ENCODE peak calls at places on chromosome 4, in four cellular contexts. W, A, E and K are unnamed samples.
A peak's percentile ranks its signal among the peaks of the same experiment; 100 is the strongest.

GRCh38 chr4:90127706-90128345 is 632 bp downstream of the CCSER1 start:
- DNase-seq in E (no peak), W (peak; percentile 54), A (peak; percentile 54), K (no peak)

GRCh38 chr4:27360651-27361347 is 500.2 kb downstream of the STIM2 start:
- DNase-seq in W (no peak), E (no peak), A (peak; percentile 65), K (no peak)

GRCh38 chr4:182188622-182189021 is 54.6 kb upstream of the TENM3 start:
- DNase-seq in W (no peak), E (no peak), A (no peak), K (no peak)

GRCh38 chr4:139849219-139849618 is 183.6 kb downstream of the MGST2 start:
- DNase-seq in A (no peak), W (no peak), E (no peak), K (no peak)

GRCh38 chr4:122602277-122603142 is 18.4 kb downstream of the IL21 start:
- DNase-seq in W (no peak), E (no peak), A (no peak), K (no peak)

GRCh38 chr4:20288047-20288650 is 36.4 kb downstream of the SLIT2 start:
- DNase-seq in E (no peak), A (no peak), W (no peak), K (no peak)

GRCh38 chr4:108830509-108831244 is 67.8 kb upstream of the ETNPPL start:
- DNase-seq in A (no peak), W (peak; percentile 54), E (no peak), K (no peak)

GRCh38 chr4:91914176-91914804 is 389.5 kb upstream of the GRID2 start:
- DNase-seq in W (no peak), E (no peak), A (no peak), K (no peak)

GRCh38 chr4:70113656-70114055 is 40.4 kb upstream of the PRR27 start:
- DNase-seq in W (no peak), A (no peak), E (no peak), K (no peak)

GRCh38 chr4:158530391-158530790 is 8.7 kb downstream of the RXFP1 start:
- DNase-seq in A (no peak), E (no peak), W (no peak), K (no peak)

GRCh38 chr4:124943145-124943889 is 230.8 kb upstream of the ANKRD50 start:
- DNase-seq in E (no peak), A (no peak), W (no peak), K (no peak)

GRCh38 chr4:94843222-94843621 is 85.5 kb downstream of the BMPR1B start:
- DNase-seq in E (no peak), A (no peak), W (no peak), K (no peak)

GRCh38 chr4:113052379-113052951 is 3.0 kb downstream of the ANK2 start:
- DNase-seq in W (no peak), A (no peak), E (no peak), K (no peak)

GRCh38 chr4:173018446-173018845 is 150.2 kb upstream of the GALNT7 start:
- DNase-seq in W (no peak), E (no peak), A (no peak), K (no peak)

GRCh38 chr4:137198791-137199190 is 333.5 kb downstream of the PCDH18 start:
- DNase-seq in A (no peak), E (no peak), W (no peak), K (no peak)

GRCh38 chr4:13143234-13143633 is 340.9 kb downstream of the RAB28 start:
- DNase-seq in E (no peak), A (no peak), W (no peak), K (no peak)

GRCh38 chr4:47154816-47155370 is 123.5 kb downstream of the GABRB1 start:
- DNase-seq in E (no peak), W (no peak), A (no peak), K (no peak)

GRCh38 chr4:156968479-156968984 is 3.1 kb downstream of the PDGFC start:
- DNase-seq in A (peak; percentile 82), E (peak; percentile 73), W (peak; percentile 69), K (no peak)

GRCh38 chr4:77399831-77400230 is 205.8 kb upstream of the CXCL13 start:
- DNase-seq in E (no peak), A (no peak), W (no peak), K (no peak)

GRCh38 chr4:139555705-139556070 is 331 bp downstream of the SETD7 start:
- DNase-seq in W (no peak), E (no peak), A (peak; percentile 82), K (no peak)

GRCh38 chr4:1191621-1192020 is 19.2 kb upstream of the SPON2 start:
- DNase-seq in E (no peak), A (peak; percentile 64), W (peak; percentile 34), K (no peak)

GRCh38 chr4:153759407-153760226 is at the start of gene RNF175:
- DNase-seq in W (peak; percentile 55), A (no peak), E (no peak), K (no peak)

GRCh38 chr4:149264093-149264733 is 551.4 kb downstream of the IQCM start:
- DNase-seq in E (no peak), W (no peak), A (no peak), K (no peak)

GRCh38 chr4:76504613-76505465 is 69.8 kb downstream of the SHROOM3 start:
- DNase-seq in A (no peak), W (no peak), E (no peak), K (no peak)

GRCh38 chr4:6749340-6750171 is 33.0 kb upstream of the KIAA0232 start:
- DNase-seq in A (peak; percentile 75), E (peak; percentile 57), W (no peak), K (no peak)

GRCh38 chr4:114399085-114399484 is 199.5 kb upstream of the UGT8 start:
- DNase-seq in E (no peak), W (no peak), A (no peak), K (no peak)

GRCh38 chr4:144565558-144566195 is 80.3 kb upstream of the HHIP start:
- DNase-seq in A (no peak), E (no peak), W (no peak), K (no peak)

GRCh38 chr4:4418676-4419370 is 31.9 kb downstream of the NSG1 start:
- DNase-seq in W (no peak), E (no peak), A (no peak), K (no peak)

GRCh38 chr4:30916337-30917274 is 196.4 kb downstream of the PCDH7 start:
- DNase-seq in E (no peak), W (no peak), A (no peak), K (no peak)

GRCh38 chr4:20217951-20218350 is 33.8 kb upstream of the SLIT2 start:
- DNase-seq in A (no peak), E (no peak), W (no peak), K (no peak)

GRCh38 chr4:8647094-8647570 is 54.6 kb downstream of the CPZ start:
- DNase-seq in A (peak; percentile 33), E (no peak), W (no peak), K (no peak)

GRCh38 chr4:125317526-125317880 is 2.7 kb downstream of the FAT4 start:
- DNase-seq in W (peak; percentile 47), A (peak; percentile 73), E (peak; percentile 30), K (peak; percentile 45)

GRCh38 chr4:89922881-89923280 is 28.2 kb downstream of the MMRN1 start:
- DNase-seq in W (no peak), E (no peak), A (no peak), K (no peak)

GRCh38 chr4:80680934-80681333 is 345.4 kb downstream of the CFAP299 start:
- DNase-seq in W (no peak), E (no peak), A (no peak), K (no peak)
- TF ChIP-seq CTCF in W (no peak), E (no peak), A (no peak), K (no peak)

DNA sequence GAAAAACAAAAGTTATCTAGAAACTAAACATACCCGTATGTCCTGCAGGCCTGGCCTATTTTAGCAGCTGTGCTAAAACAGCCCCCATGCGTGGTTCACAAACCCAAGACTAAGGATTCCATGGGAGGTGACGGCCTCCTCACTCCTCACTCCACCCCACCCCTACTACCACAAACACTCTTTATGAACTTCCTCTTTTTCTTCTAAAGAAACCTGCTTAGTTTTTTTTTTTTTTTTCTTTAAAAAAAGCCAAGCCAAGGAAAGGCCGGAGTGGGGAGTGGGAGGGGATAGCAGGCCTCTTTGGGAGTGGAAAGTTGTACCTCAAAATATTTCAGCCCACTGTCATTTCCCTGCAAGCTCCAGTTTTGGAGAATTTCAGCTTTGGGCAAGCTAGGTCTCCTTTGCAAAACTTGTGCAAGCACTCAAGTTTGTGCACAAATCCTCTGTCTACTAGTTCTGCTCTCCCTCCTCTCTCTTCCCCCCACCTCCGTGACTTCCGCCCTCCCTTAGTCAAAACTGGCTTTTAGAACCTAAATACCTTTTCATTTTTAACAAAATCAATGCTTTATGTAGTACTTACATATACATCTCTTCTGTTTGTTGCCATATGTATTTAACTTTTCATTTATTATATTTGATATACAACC is 456 bp upstream of the ANTXR2 start:
- DNase-seq in A (no peak), W (no peak), E (no peak), K (no peak)
- TF ChIP-seq CTCF in A (no peak), W (no peak), E (no peak), K (no peak)

GRCh38 chr4:57037982-57038604 is 59.4 kb downstream of the POLR2B start:
- DNase-seq in W (peak; percentile 83), A (peak; percentile 82), E (peak; percentile 37), K (peak; percentile 18)
- TF ChIP-seq CTCF in W (peak; percentile 76), A (peak; percentile 71), E (peak; percentile 35), K (peak; percentile 35)

GRCh38 chr4:37244583-37245390 is at the start of gene NWD2:
- DNase-seq in E (no peak), A (no peak), W (peak; percentile 72), K (no peak)
- TF ChIP-seq CTCF in E (no peak), A (no peak), W (no peak), K (no peak)

DNA sequence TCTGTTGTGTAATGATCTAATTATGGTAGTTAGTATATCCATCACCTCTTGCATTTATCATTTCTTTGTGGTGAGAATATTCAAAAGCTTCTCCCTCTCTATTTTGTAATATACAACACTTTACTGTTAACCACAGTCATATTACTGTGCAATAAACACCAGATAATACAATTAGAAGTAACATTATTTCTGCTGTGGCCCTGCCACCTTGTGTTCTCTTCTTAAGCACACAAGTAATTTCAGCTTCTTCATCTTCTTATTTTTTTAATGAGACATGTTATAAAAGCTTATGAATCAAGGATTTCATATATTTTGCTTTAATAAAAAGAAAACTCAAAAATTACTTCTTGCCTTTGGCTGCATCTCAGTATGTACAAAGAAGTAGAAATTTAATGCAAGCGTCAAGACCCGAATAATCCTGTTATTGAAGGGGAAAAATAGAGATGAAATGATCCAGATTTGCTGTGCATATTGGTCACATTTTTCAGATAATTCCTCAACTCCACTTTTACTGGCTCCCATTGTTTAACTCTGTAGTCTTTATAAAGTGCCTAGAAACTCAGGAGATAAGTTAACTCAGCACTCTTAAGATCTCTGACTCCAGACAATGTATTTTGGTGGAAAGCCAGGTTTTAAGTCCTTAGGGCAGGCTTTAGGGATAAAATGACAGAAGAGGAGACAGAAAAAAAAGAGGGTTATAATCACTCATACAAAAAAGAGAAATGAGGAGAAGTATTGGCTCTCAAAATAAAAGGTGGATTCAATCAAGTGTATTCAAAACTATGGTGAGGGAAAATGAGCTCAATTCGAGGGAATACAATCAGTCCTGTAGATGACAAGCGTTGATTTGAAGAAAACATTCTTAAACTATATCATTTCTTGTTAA is 675.0 kb upstream of the INTU start:
- DNase-seq in W (no peak), E (no peak), A (no peak), K (no peak)
- TF ChIP-seq CTCF in W (no peak), E (no peak), A (no peak), K (no peak)

GRCh38 chr4:21806991-21807390 is 141.6 kb downstream of the KCNIP4 start:
- DNase-seq in A (no peak), W (no peak), E (no peak), K (no peak)
- TF ChIP-seq CTCF in A (no peak), W (no peak), E (no peak), K (no peak)